ENCODE peak calls at places on chromosomes 3 and 15, in eight cellular contexts. N is stimulated activated CD4-positive, alpha-beta T cell treated with anti-CD3 and anti-CD28 coated beads, Interleukin-12 subunit alpha, Interleukin-12 subunit beta, amount 100 ng/mL, for 4 hours; S is stimulated activated CD8-positive, alpha-beta memory T cell treated with anti-CD3 and anti-CD28 coated beads, Interleukin-4, amount 100 ng/mL, for 1 hour; Y is natural killer cell; W is activated T-cell treated with anti-CD3 and anti-CD28 coated beads, Interleukin-2, amount 50 U/mL, for 1 hour; Z is T-helper 1 cell; L is non-pigmented ciliary epithelial cell; X is EL. H is an unnamed sample.

GRCh38 chr15:73753250-73754130 is at the start of gene INSYN1:
- DNase-seq in S (no peak), W (no peak), X (peak; percentile 22), N (no peak), L (no peak), Y (no peak), Z (no peak), H (no peak)

GRCh38 chr15:39553947-39554731 is 26.7 kb upstream of the THBS1 start:
- DNase-seq in N (no peak), L (no peak), S (no peak), X (no peak), Y (no peak), W (no peak), Z (no peak), H (no peak)

GRCh38 chr3:132343018-132343612 is 25.9 kb downstream of the ACP3 start:
- DNase-seq in W (no peak), Z (peak; percentile 9), Y (no peak), S (no peak), X (peak; percentile 44), L (peak; percentile 26), N (no peak), H (no peak)

GRCh38 chr3:193240850-193241706 is at the start of gene PLAAT1:
- DNase-seq in X (peak; percentile 29), Z (peak; percentile 2), W (no peak), S (no peak), L (no peak), N (peak; percentile 2), Y (no peak), H (no peak)

GRCh38 chr3:141769171-141769894 is 6.1 kb downstream of the GRK7 start:
- DNase-seq in Z (no peak), N (no peak), L (no peak), S (no peak), W (no peak), X (no peak), Y (no peak), H (no peak)

GRCh38 chr3:51304230-51304629 is 80.9 kb upstream of the MANF start:
- DNase-seq in X (no peak), N (no peak), Z (no peak), Y (no peak), S (no peak), L (no peak), W (no peak), H (no peak)

GRCh38 chr3:182784542-182784941 is 8.8 kb upstream of the ATP11B start:
- DNase-seq in Y (no peak), N (no peak), L (no peak), S (no peak), X (no peak), W (no peak), Z (no peak), H (no peak)

GRCh38 chr3:164095949-164096348 is 982.3 kb downstream of the SI start:
- DNase-seq in S (no peak), Y (no peak), X (no peak), N (no peak), L (no peak), W (no peak), Z (no peak), H (no peak)

GRCh38 chr3:27079427-27080105 is 289.6 kb downstream of the NEK10 start:
- DNase-seq in Z (no peak), Y (no peak), N (no peak), L (no peak), S (no peak), X (peak; percentile 53), W (no peak), H (no peak)

GRCh38 chr3:58640700-58641372 is 25.7 kb downstream of the FAM3D start:
- DNase-seq in Y (peak; percentile 32), X (peak; percentile 77), Z (peak; percentile 32), S (no peak), L (no peak), W (peak; percentile 50), N (peak; percentile 56), H (peak; percentile 13)

GRCh38 chr15:93331545-93332117 is 242.6 kb upstream of the RGMA start:
- DNase-seq in S (no peak), Z (no peak), L (no peak), N (no peak), X (no peak), Y (no peak), W (no peak), H (no peak)

GRCh38 chr3:27358372-27358771 is 10.8 kb downstream of the NEK10 start:
- DNase-seq in W (no peak), X (no peak), S (no peak), L (no peak), Z (no peak), N (no peak), Y (no peak), H (no peak)

GRCh38 chr3:161066926-161067325 is 38.2 kb downstream of the B3GALNT1 start:
- DNase-seq in X (no peak), Z (peak; percentile 49), Y (no peak), N (no peak), W (no peak), S (no peak), L (no peak), H (no peak)

GRCh38 chr3:115932807-115933206 is 309.5 kb downstream of the GAP43 start:
- DNase-seq in Y (no peak), Z (no peak), X (no peak), W (no peak), L (no peak), N (no peak), S (no peak), H (no peak)

GRCh38 chr3:48426944-48427629 is 2.8 kb downstream of the PLXNB1 start:
- DNase-seq in W (no peak), Z (no peak), L (no peak), Y (no peak), X (no peak), S (no peak), N (no peak), H (no peak)

GRCh38 chr3:50237754-50238548 is 1.9 kb downstream of the GNAI2 start:
- DNase-seq in S (peak; percentile 64), L (no peak), Z (peak; percentile 92), W (peak; percentile 84), N (peak; percentile 82), Y (peak; percentile 80), X (peak; percentile 92), H (peak; percentile 78)

GRCh38 chr3:56408761-56409196 is 59.5 kb downstream of the ERC2 start:
- DNase-seq in N (no peak), X (no peak), S (no peak), W (no peak), Z (no peak), L (no peak), Y (no peak), H (no peak)